ENCODE peak calls at places on chromosomes 4 and X, in four cellular contexts. One of them, this sample, is unnamed.

GRCh38 chr4:30790123-30790522 is 70.0 kb downstream of the PCDH7 start:
- DNase-seq in H9: no peak
- DNase-seq in mesendoderm: no peak
- DNase-seq in H1: no peak
- DNase-seq in this sample: no peak

GRCh38 chrX:98795636-98796035 is 1614.4 kb downstream of the PCDH19 start:
- DNase-seq in H1: no peak
- DNase-seq in mesendoderm: no peak
- DNase-seq in H9: no peak
- DNase-seq in this sample: no peak

GRCh38 chr4:168162604-168163003 is 70.3 kb downstream of the ANXA10 start:
- DNase-seq in mesendoderm: peak
- DNase-seq in H9: no peak
- DNase-seq in H1: no peak
- DNase-seq in this sample: peak

GRCh38 chrX:79413009-79413408 is 45.9 kb upstream of the ITM2A start:
- DNase-seq in mesendoderm: peak
- DNase-seq in H9: no peak
- DNase-seq in H1: no peak
- DNase-seq in this sample: peak

GRCh38 chr4:11446156-11446811 is 17.6 kb upstream of the HS3ST1 start:
- DNase-seq in H9: no peak
- DNase-seq in mesendoderm: no peak
- DNase-seq in H1: no peak
- DNase-seq in this sample: peak

GRCh38 chr4:83932996-83933395 is 397.1 kb downstream of the GPAT3 start:
- DNase-seq in mesendoderm: no peak
- DNase-seq in H9: no peak
- DNase-seq in H1: no peak
- DNase-seq in this sample: peak

GRCh38 chr4:10019521-10020051 is 1.7 kb downstream of the SLC2A9 start:
- DNase-seq in H9: no peak
- DNase-seq in mesendoderm: no peak
- DNase-seq in H1: no peak
- DNase-seq in this sample: no peak

GRCh38 chr4:7183780-7184460 is 8.4 kb upstream of the SORCS2 start:
- DNase-seq in H9: peak
- DNase-seq in H1: no peak
- DNase-seq in mesendoderm: no peak
- DNase-seq in this sample: no peak

GRCh38 chrX:45710081-45710801 is 509.6 kb upstream of the DIPK2B start:
- DNase-seq in mesendoderm: no peak
- DNase-seq in H1: no peak
- DNase-seq in H9: no peak
- DNase-seq in this sample: peak

GRCh38 chr4:130419576-130419975 is 1323.6 kb downstream of the C4orf33 start:
- DNase-seq in H9: no peak
- DNase-seq in H1: no peak
- DNase-seq in mesendoderm: no peak
- DNase-seq in this sample: no peak

GRCh38 chr4:6873792-6874461 is 35.7 kb upstream of the TBC1D14 start:
- DNase-seq in mesendoderm: peak
- DNase-seq in H9: peak
- DNase-seq in H1: peak
- DNase-seq in this sample: peak

GRCh38 chr4:10015140-10015753 is 6.0 kb downstream of the SLC2A9 start:
- DNase-seq in H1: peak
- DNase-seq in mesendoderm: peak
- DNase-seq in H9: peak
- DNase-seq in this sample: peak

GRCh38 chr4:92529510-92529909 is 225.7 kb downstream of the GRID2 start:
- DNase-seq in H1: no peak
- DNase-seq in mesendoderm: peak
- DNase-seq in H9: no peak
- DNase-seq in this sample: no peak

GRCh38 chrX:132219343-132219768 is at the start of gene RAP2C:
- DNase-seq in H9: peak
- DNase-seq in mesendoderm: peak
- DNase-seq in H1: peak
- DNase-seq in this sample: peak

GRCh38 chr4:75555294-75556164 is at the start of gene ODAPH:
- DNase-seq in mesendoderm: peak
- DNase-seq in H1: no peak
- DNase-seq in H9: no peak
- DNase-seq in this sample: peak

GRCh38 chrX:16869393-16870094 is 618 bp downstream of the RBBP7 start:
- DNase-seq in H1: peak
- DNase-seq in H9: peak
- DNase-seq in mesendoderm: peak
- DNase-seq in this sample: peak
- H4K5ac ChIP-seq in H1: peak
- H4K5ac ChIP-seq in H9: no peak
- H4K5ac ChIP-seq in mesendoderm: no peak
- H4K5ac ChIP-seq in this sample: no peak

DNA sequence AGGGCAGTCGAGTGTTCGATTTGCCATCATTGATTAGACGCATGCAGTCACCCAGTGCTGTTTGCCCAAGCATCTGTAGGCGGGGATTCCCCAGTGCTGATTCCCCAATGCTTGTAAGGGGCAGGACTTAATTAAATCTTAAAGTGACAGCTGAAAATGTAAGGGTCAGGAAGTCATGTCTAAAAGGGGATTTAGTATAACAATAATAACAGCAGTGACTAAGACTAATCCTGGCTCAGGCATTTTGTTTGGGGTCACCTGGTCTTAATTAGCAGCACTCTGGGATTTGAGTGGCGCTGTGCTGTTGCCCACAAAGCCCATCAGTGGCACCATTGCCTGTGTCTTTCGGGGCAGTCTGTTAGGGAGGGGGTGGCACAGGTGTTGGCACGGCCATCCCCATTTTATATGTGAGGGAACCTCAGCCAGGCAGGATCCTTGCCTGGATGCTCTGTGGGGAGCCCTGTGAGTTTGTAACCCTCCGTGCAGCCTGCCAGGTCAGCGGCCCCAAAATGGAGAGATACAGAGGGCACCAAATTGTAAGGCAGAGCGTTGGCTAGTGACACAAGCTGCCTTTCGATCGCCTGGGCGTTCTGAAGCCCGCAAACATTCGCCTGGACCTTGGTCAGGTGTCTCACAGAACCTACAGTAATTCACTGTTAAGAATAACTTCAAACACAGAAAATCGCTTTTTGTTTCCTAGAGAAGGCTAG is 146.7 kb downstream of the TBL1X start:
- DNase-seq in H9: no peak
- DNase-seq in mesendoderm: no peak
- DNase-seq in H1: no peak
- DNase-seq in this sample: no peak
- H4K5ac ChIP-seq in H9: no peak
- H4K5ac ChIP-seq in mesendoderm: no peak
- H4K5ac ChIP-seq in H1: no peak
- H4K5ac ChIP-seq in this sample: no peak

DNA sequence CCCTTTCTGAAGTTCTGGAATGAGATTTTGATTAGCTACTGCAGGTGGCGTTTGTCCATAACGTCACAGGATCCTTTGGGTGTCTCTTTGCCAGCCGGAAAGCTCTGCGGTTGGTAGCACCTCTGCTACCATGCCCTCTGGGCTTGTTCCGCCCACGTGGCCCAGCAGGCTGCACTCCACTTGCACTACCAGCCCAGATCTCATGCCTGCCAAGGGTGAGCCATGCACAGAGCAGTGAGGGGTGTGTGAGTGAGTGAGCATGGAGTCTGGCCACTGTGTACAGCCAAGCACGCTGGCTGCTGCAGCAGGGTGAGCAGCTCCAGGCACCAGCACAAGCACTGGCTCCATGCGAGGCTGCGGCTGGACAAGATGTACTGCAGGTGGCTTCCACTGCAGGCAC is 6.6 kb upstream of the HNRNPD start:
- DNase-seq in H9: no peak
- DNase-seq in H1: no peak
- DNase-seq in mesendoderm: no peak
- DNase-seq in this sample: no peak
- H4K5ac ChIP-seq in H9: no peak
- H4K5ac ChIP-seq in H1: no peak
- H4K5ac ChIP-seq in mesendoderm: no peak
- H4K5ac ChIP-seq in this sample: no peak

GRCh38 chr4:157012781-157013180 is 41.2 kb upstream of the PDGFC start:
- DNase-seq in H1: no peak
- DNase-seq in H9: no peak
- DNase-seq in mesendoderm: peak
- DNase-seq in this sample: peak
- H4K5ac ChIP-seq in H1: no peak
- H4K5ac ChIP-seq in H9: no peak
- H4K5ac ChIP-seq in mesendoderm: no peak
- H4K5ac ChIP-seq in this sample: no peak

DNA sequence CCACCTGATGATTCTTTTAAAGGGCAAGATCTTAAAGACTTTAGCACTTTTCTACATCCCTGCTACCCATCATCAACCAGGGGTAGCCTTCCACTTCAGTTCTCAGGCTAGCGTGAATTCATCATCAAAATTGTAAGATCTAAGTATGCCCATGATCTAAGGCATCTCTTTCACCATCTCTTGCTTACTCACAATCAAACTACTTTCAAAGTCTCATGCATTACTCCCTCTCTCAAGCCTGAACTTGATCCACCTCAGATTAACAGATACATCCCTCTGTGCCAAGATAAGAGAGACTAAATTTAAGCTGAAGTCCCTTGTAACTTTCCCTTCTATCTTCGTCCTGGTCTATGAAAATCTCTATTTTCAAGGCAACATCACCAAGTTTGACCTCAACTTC is 62.8 kb downstream of the DHX15 start:
- DNase-seq in H1: no peak
- DNase-seq in mesendoderm: no peak
- DNase-seq in H9: no peak
- DNase-seq in this sample: peak
- H4K5ac ChIP-seq in H1: no peak
- H4K5ac ChIP-seq in mesendoderm: no peak
- H4K5ac ChIP-seq in H9: no peak
- H4K5ac ChIP-seq in this sample: no peak

GRCh38 chr4:174485025-174485424 is 37.3 kb downstream of the HPGD start:
- DNase-seq in mesendoderm: no peak
- DNase-seq in H9: no peak
- DNase-seq in H1: no peak
- DNase-seq in this sample: no peak

GRCh38 chr4:174494146-174494545 is 28.1 kb downstream of the HPGD start:
- DNase-seq in mesendoderm: no peak
- DNase-seq in H1: no peak
- DNase-seq in H9: no peak
- DNase-seq in this sample: no peak

GRCh38 chr4:174494731-174495130 is 27.6 kb downstream of the HPGD start:
- DNase-seq in H1: no peak
- DNase-seq in mesendoderm: peak
- DNase-seq in H9: no peak
- DNase-seq in this sample: no peak

DNA sequence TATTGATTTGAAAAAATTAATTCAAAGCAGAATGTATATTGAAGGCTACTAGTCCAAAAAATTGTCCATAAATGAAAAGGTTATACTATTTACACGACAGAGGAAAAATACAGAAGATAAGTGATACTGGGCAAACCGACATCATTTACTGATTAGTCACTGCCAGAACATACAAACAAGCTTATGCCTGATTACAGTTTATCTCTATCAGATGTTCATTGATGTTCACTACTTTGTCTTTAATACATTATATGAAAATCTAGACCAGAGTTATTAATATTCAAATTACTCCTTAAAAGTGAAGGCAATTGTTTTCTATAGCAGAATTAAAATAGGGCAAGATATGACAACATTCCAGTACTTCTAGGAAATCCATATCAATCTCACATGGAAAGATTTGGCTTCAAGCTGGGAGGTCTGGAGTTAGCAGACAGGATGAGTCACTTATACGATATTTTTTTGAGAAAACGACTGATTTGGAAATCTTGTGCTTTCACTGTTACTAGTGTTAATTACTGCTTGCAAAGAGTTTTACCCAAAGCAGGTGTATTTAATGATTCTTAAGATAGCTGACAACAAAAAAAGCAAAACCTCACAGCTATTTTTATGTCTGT is 31.8 kb downstream of the HPGD start:
- DNase-seq in H1: no peak
- DNase-seq in mesendoderm: peak
- DNase-seq in H9: no peak
- DNase-seq in this sample: peak
- H4K5ac ChIP-seq in H1: no peak
- H4K5ac ChIP-seq in mesendoderm: no peak
- H4K5ac ChIP-seq in H9: no peak
- H4K5ac ChIP-seq in this sample: no peak

DNA sequence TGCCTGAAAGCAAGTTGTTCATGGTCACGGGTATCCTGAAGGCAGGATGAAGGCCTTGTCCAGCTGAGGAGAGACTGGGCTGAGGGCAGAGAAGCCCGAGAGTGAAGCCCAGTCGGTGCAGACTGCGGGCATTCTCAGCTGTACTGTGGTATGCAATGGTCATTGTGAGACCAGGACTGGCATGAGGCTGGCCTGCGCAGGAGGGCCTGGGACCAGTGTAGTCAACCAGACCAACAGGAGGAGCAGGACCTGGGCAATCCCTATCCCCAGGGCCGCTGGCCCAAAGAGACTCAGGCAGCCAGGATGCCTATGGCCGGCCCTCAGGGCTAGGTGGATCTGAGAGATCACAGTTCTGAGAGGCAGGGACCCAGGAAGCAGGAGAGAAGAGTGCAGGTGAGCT is 81.6 kb downstream of the NYX start:
- DNase-seq in H1: no peak
- DNase-seq in H9: no peak
- DNase-seq in mesendoderm: no peak
- DNase-seq in this sample: no peak
- H4K5ac ChIP-seq in H1: no peak
- H4K5ac ChIP-seq in H9: no peak
- H4K5ac ChIP-seq in mesendoderm: no peak
- H4K5ac ChIP-seq in this sample: no peak

DNA sequence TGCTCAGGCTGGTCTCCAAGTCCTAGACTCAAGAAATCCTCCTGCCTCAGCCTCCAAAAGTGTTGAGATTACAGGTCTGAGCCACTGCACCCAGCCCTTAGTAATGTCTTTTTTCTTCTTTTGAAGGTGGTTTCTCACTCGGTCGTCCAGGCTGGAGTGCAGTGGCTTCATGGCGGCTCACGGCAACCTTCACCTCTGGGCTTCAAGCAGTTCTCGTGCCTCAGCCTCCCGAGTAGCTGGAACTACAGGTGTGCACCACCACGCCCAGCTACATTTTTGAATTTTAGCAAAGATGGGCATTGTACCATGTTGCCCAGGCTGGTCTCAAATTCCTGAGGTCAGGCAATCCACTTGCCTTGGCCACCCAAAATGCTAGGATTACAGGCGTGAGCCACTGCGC is 32.3 kb upstream of the ASMTL start:
- DNase-seq in H1: no peak
- DNase-seq in H9: no peak
- DNase-seq in mesendoderm: no peak
- DNase-seq in this sample: no peak
- H4K5ac ChIP-seq in H1: no peak
- H4K5ac ChIP-seq in H9: no peak
- H4K5ac ChIP-seq in mesendoderm: no peak
- H4K5ac ChIP-seq in this sample: no peak